ENCODE peak calls at places on chromosomes 2 and 18, in five cellular contexts. E is fibroblast of lung, L is heart left ventricle, J is PC-9, U is mammary epithelial cell. X is an unnamed sample.

GRCh38 chr2:130887643-130888042 is 50.9 kb downstream of the ARHGEF4 start:
- DNase-seq in E (no peak), L (no peak), J (no peak), U (no peak), X (peak; percentile 25)

GRCh38 chr2:68942827-68943226 is 9.9 kb downstream of the GKN2 start:
- DNase-seq in E (no peak), L (no peak), J (no peak), U (no peak), X (no peak)

GRCh38 chr18:8623549-8624106 is 14.4 kb downstream of the RAB12 start:
- DNase-seq in E (peak; percentile 22), L (peak; percentile 68), J (peak; percentile 30), U (no peak), X (peak; percentile 42)

GRCh38 chr2:165499131-165499530 is 29.6 kb downstream of the CSRNP3 start:
- DNase-seq in E (peak; percentile 6), L (no peak), J (no peak), U (no peak), X (no peak)

GRCh38 chr2:72893594-72894319 is 6.5 kb downstream of the SPR start:
- DNase-seq in E (peak; percentile 63), L (peak; percentile 54), J (peak; percentile 53), U (peak; percentile 49), X (peak; percentile 66)

GRCh38 chr2:43389581-43390466 is 163.4 kb upstream of the ZFP36L2 start:
- DNase-seq in E (no peak), L (no peak), J (no peak), U (no peak), X (no peak)

GRCh38 chr18:49168970-49169619 is 218.3 kb upstream of the SMAD7 start:
- DNase-seq in E (no peak), L (no peak), J (no peak), U (no peak), X (no peak)

GRCh38 chr18:70384181-70384790 is 95.4 kb downstream of the SOCS6 start:
- DNase-seq in E (peak; percentile 80), L (no peak), J (peak; percentile 76), U (peak; percentile 99), X (peak; percentile 30)

GRCh38 chr18:10475633-10476388 is 21.4 kb downstream of the APCDD1 start:
- DNase-seq in E (no peak), L (no peak), J (no peak), U (no peak), X (no peak)

GRCh38 chr18:47345291-47345690 is 93.8 kb upstream of the SKOR2 start:
- DNase-seq in E (no peak), L (no peak), J (no peak), U (no peak), X (no peak)

GRCh38 chr2:37983719-37984118 is 58.6 kb downstream of the RMDN2 start:
- DNase-seq in E (peak; percentile 34), L (no peak), J (no peak), U (no peak), X (no peak)

GRCh38 chr2:37984176-37984575 is 59.1 kb downstream of the RMDN2 start:
- DNase-seq in E (no peak), L (no peak), J (no peak), U (no peak), X (no peak)

GRCh38 chr2:37982847-37983246 is 57.8 kb downstream of the RMDN2 start:
- DNase-seq in E (no peak), L (no peak), J (no peak), U (no peak), X (no peak)

GRCh38 chr2:37985333-37985732 is 60.2 kb downstream of the RMDN2 start:
- DNase-seq in E (peak; percentile 63), L (no peak), J (no peak), U (peak; percentile 79), X (no peak)

GRCh38 chr2:37984589-37984988 is 59.5 kb downstream of the RMDN2 start:
- DNase-seq in E (peak; percentile 71), L (no peak), J (no peak), U (no peak), X (no peak)
- TF ChIP-seq CTCF in E (peak; percentile 22), L (peak; percentile 27), J (peak; percentile 69), U (peak; percentile 8), X (peak; percentile 21)

DNA sequence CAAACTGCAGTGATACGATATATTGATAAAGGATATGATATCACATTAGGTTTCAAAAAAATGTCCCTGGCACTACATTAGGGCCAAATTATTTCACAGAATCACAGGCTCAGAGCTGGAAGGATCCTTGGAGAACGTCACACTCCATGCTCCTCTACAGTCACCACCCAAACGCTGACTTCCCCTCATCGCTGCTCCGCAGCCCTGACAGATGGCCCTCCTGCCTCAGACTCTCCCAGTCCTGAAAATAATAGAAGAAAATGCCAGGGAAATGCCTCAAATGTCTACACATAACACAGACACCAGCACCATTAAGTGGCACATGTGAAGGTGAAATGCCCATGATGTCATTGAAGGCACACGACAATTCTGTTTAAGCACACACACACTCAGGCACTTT is 72.0 kb downstream of the ZNF521 start:
- DNase-seq in E (no peak), L (no peak), J (no peak), U (no peak), X (no peak)
- H3K4me1 ChIP-seq in E (peaks cover 19% of the 10 kb centered on the region), L (peaks cover 46% of the 10 kb centered on the region), J (no peaks in the 10 kb centered on the region), U (peaks cover under 1% of the 10 kb centered on the region), X (peaks cover 9% of the 10 kb centered on the region)

GRCh38 chr2:99066075-99066557 is 75.4 kb upstream of the C2orf15 start:
- DNase-seq in E (peak; percentile 64), L (no peak), J (peak; percentile 25), U (peak; percentile 49), X (peak; percentile 8)
- TF ChIP-seq CTCF in E (peak; percentile 43), L (peak; percentile 53), J (peak; percentile 81), U (peak; percentile 48), X (peak; percentile 15)

GRCh38 chr2:239161711-239162140 is 239.1 kb downstream of the HDAC4 start:
- DNase-seq in E (no peak), L (no peak), J (no peak), U (no peak), X (peak; percentile 39)

GRCh38 chr2:239162141-239162821 is 238.5 kb downstream of the HDAC4 start:
- DNase-seq in E (no peak), L (peak; percentile 11), J (no peak), U (no peak), X (peak; percentile 42)

GRCh38 chr2:239164281-239164871 is 236.4 kb downstream of the HDAC4 start:
- DNase-seq in E (no peak), L (peak; percentile 17), J (no peak), U (no peak), X (no peak)

GRCh38 chr2:239165206-239165831 is 235.5 kb downstream of the HDAC4 start:
- DNase-seq in E (no peak), L (peak; percentile 10), J (no peak), U (no peak), X (no peak)

DNA sequence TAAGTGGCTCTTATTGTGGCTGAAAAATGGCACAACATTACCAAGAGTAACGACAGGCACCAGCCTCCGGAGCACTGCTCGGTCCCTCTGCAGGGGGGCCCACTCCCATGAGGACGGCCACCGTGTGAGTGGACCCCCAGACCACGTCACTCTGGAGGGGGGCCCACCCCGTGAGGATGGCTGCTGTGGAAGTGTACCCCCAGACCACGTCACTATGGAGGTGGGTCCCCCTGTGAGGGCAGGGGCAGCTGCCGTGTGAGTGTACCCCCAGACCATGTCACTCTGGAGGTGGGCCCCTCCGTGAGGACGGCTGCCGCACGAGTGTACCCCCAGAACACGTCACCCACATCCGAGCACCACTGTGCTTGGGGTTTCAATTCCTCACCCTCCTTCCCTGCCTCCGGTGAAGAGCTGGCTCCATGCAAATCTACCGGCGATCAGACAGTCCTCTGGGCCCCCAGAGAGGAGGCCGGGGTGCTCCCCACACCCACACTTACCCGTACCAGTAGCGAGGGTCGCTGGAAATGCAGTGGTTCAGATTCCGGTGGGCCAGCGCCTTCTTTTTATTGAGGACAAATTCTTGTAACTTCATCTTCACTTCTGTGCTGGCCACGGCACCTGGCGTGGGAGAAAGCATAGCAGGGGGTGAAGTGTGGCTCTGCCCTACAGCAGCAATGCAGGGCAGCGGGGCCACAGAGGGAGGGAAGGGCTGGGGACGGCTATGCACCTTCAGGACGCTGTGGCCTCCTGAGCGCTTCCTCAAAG is 237.3 kb downstream of the HDAC4 start:
- DNase-seq in E (no peak), L (peak; percentile 14), J (no peak), U (no peak), X (no peak)
- H3K4me1 ChIP-seq in E (no peaks in the 10 kb centered on the region), L (peaks cover 13% of the 10 kb centered on the region), J (no peaks in the 10 kb centered on the region), U (no peaks in the 10 kb centered on the region), X (no peaks in the 10 kb centered on the region)

GRCh38 chr2:171225302-171225980 is 64.7 kb upstream of the TLK1 start:
- DNase-seq in E (peak; percentile 79), L (no peak), J (peak; percentile 43), U (peak; percentile 91), X (no peak)
- TF ChIP-seq CTCF in E (peak; percentile 44), L (no peak), J (peak; percentile 56), U (peak; percentile 68), X (no peak)

X was measured in adrenal gland.